ENCODE peak calls at places on chromosomes 12 and 14, in ten cellular contexts. R is heart left ventricle, S is neural progenitor cell, J is AG09309, M is upper lobe of right lung, W is tibial nerve, L is cardiac fibroblast, Z is GM06990, K is HepG2, D is IMR-90. V is an unnamed sample.

GRCh38 chr14:89011727-89012271 is 187.3 kb downstream of the TTC8 start:
- DNase-seq in R (no peak), S (no peak), J (no peak), M (no peak), W (no peak), L (peak; percentile 43), Z (no peak), K (no peak), D (no peak), V (no peak)

GRCh38 chr12:131852551-131853299 is 24.5 kb downstream of the MMP17 start:
- DNase-seq in R (no peak), S (no peak), J (no peak), M (no peak), W (no peak), L (no peak), Z (no peak), K (no peak), D (peak; percentile 26), V (no peak)

GRCh38 chr12:80156306-80156705 is 57.0 kb downstream of the OTOGL start:
- DNase-seq in R (no peak), S (no peak), J (no peak), M (no peak), W (no peak), L (no peak), Z (no peak), K (no peak), D (peak; percentile 38), V (no peak)

GRCh38 chr12:15322164-15323054 is at the start of gene PTPRO:
- DNase-seq in R (no peak), S (peak; percentile 83), J (no peak), M (peak; percentile 63), W (no peak), L (peak; percentile 14), Z (peak; percentile 5), K (no peak), D (no peak), V (peak; percentile 3)

GRCh38 chr14:100692859-100693558 is 33.7 kb upstream of the DLK1 start:
- DNase-seq in R (no peak), S (no peak), J (peak; percentile 61), M (peak; percentile 77), W (no peak), L (peak; percentile 77), Z (no peak), K (peak; percentile 65), D (peak; percentile 94), V (peak; percentile 78)

GRCh38 chr12:124665516-124665915 is 98.1 kb upstream of the NCOR2 start:
- DNase-seq in R (no peak), S (no peak), J (no peak), M (no peak), W (no peak), L (peak; percentile 57), Z (no peak), K (no peak), D (peak; percentile 63), V (peak; percentile 58)

GRCh38 chr14:71703477-71703876 is 228.8 kb upstream of the RGS6 start:
- DNase-seq in R (peak; percentile 16), S (peak; percentile 11), J (no peak), M (no peak), W (no peak), L (peak; percentile 60), Z (no peak), K (no peak), D (peak; percentile 76), V (peak; percentile 69)

GRCh38 chr14:73269729-73270651 is 32.7 kb downstream of the PAPLN start:
- DNase-seq in R (peak; percentile 38), S (peak; percentile 53), J (no peak), M (peak; percentile 84), W (no peak), L (peak; percentile 51), Z (peak; percentile 83), K (no peak), D (peak; percentile 18), V (peak; percentile 54)

GRCh38 chr14:75822522-75823288 is 159.1 kb downstream of the TGFB3 start:
- DNase-seq in R (no peak), S (no peak), J (peak; percentile 67), M (no peak), W (no peak), L (peak; percentile 76), Z (no peak), K (no peak), D (peak; percentile 85), V (peak; percentile 92)

GRCh38 chr14:44767646-44768173 is 194.0 kb downstream of the KLHL28 start:
- DNase-seq in R (no peak), S (no peak), J (no peak), M (no peak), W (no peak), L (no peak), Z (no peak), K (no peak), D (no peak), V (no peak)

GRCh38 chr12:114682101-114682919 is 1.7 kb downstream of the TBX3 start:
- DNase-seq in R (no peak), S (no peak), J (no peak), M (no peak), W (no peak), L (peak; percentile 37), Z (no peak), K (no peak), D (no peak), V (no peak)

GRCh38 chr12:54299515-54300266 is 1.1 kb downstream of the NFE2 start:
- DNase-seq in R (no peak), S (no peak), J (no peak), M (no peak), W (no peak), L (peak; percentile 70), Z (no peak), K (no peak), D (no peak), V (no peak)
- H3K4me3 ChIP-seq in R (no peak overlapping the region), S (peak overlapping the region; percentile 40), J (no peak overlapping the region), M (peak overlapping the region; percentile 21), W (no peak overlapping the region), L (no peak overlapping the region), Z (no peak overlapping the region), K (peak overlapping the region; percentile 56), D (no peak overlapping the region), V (no peak overlapping the region)

GRCh38 chr12:109811624-109811995 is 21.6 kb downstream of the TRPV4 start:
- DNase-seq in R (no peak), S (no peak), J (no peak), M (no peak), W (no peak), L (no peak), Z (no peak), K (peak; percentile 36), D (no peak), V (no peak)
- TF ChIP-seq CTCF in R (no peak), S (peak; percentile 34), J (peak; percentile 16), M (no peak), W (no peak), L (peak; percentile 12), Z (no peak), K (peak; percentile 43), D (peak; percentile 8), V (peak; percentile 41)

DNA sequence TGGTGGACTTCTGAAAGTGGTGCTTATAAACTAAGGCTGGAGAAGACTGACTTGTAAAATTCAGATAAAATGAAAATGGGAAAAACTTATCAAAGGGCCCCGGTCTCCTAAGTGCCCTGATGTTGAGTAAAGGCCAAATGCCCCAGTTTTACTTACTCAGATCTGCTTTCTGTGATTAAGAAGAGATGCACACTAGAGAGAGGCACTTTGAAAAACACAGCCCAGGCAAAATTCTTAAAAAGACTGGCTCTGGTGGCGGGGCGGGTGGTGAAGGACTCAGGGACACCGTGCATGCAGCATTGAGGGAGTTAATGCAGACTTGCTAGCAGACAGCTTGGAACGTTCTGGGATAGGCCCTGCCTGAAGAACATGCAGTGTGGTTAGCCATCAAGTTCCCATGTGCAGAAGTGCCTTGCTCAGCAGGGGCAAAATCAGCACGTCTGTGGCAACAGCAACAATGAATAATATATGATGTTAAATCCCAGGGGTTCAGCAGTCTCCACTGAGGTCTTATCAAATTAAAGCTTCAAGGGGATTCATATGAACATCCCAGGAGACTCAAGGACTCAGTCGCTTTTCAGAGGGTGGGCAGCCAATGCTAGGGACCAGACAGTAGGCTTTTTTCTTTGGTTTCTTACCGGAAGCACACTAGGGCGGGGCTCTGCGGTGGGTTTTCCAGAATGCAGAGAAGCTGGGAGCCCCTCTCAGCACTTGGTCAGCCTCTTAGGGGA is 105.0 kb downstream of the DAD1 start:
- DNase-seq in R (no peak), S (no peak), J (no peak), M (no peak), W (no peak), L (no peak), Z (no peak), K (no peak), D (no peak), V (peak; percentile 85)
- H3K4me3 ChIP-seq in R (no peak overlapping the region), S (no peak overlapping the region), J (no peak overlapping the region), M (no peak overlapping the region), W (no peak overlapping the region), L (no peak overlapping the region), Z (no peak overlapping the region), K (no peak overlapping the region), D (no peak overlapping the region), V (no peak overlapping the region)

GRCh38 chr12:107912421-107913004 is 138.0 kb downstream of the ASCL4 start:
- DNase-seq in R (no peak), S (peak; percentile 81), J (no peak), M (peak; percentile 74), W (no peak), L (peak; percentile 8), Z (peak; percentile 71), K (no peak), D (no peak), V (no peak)
- TF ChIP-seq CTCF in R (peak; percentile 29), S (peak; percentile 86), J (peak; percentile 56), M (peak; percentile 63), W (peak; percentile 38), L (peak; percentile 63), Z (peak; percentile 98), K (peak; percentile 58), D (peak; percentile 23), V (peak; percentile 58)

V was measured in choroid plexus epithelial cell.